ENCODE peak calls at places on chromosomes 4 and X, in nine cellular contexts. J is OCI-LY7; H is BJ; F is CD8-positive, alpha-beta T cell; R is AG09309; E is MM.1S; Q is psoas muscle; B is tibial artery; G is ascending aorta. V is an unnamed sample.

GRCh38 chr4:156779774-156780173 is 191.8 kb downstream of the PDGFC start:
- DNase-seq in R (no peak), G (no peak), Q (no peak), H (peak), F (no peak), B (no peak), E (no peak), J (no peak), V (peak)

GRCh38 chr4:129808242-129808641 is 712.3 kb downstream of the C4orf33 start:
- DNase-seq in E (no peak), Q (no peak), H (no peak), J (no peak), G (no peak), F (no peak), R (no peak), B (no peak), V (no peak)

GRCh38 chrX:38085797-38086196 is 79.4 kb downstream of the SYTL5 start:
- DNase-seq in Q (no peak), E (no peak), R (no peak), B (no peak), F (no peak), J (no peak), H (no peak), G (no peak), V (no peak)

GRCh38 chr4:7664106-7664505 is 229.4 kb upstream of the PSAPL1 start:
- DNase-seq in H (no peak), G (no peak), R (no peak), Q (peak), F (no peak), B (no peak), J (no peak), E (no peak), V (no peak)

GRCh38 chr4:156774422-156774821 is 197.2 kb downstream of the PDGFC start:
- DNase-seq in J (no peak), H (peak), R (peak), G (peak), B (no peak), Q (peak), E (no peak), F (no peak), V (peak)

GRCh38 chr4:67035501-67035900 is 509.8 kb downstream of the CENPC start:
- DNase-seq in G (no peak), B (no peak), H (no peak), J (no peak), E (no peak), F (no peak), Q (no peak), R (no peak), V (peak)

GRCh38 chrX:110415440-110416167 is 57.0 kb downstream of the RTL9 start:
- DNase-seq in G (no peak), B (no peak), R (no peak), F (no peak), Q (no peak), J (no peak), E (no peak), H (no peak), V (no peak)

GRCh38 chr4:41611881-41612871 is 74.2 kb downstream of the LIMCH1 start:
- DNase-seq in J (no peak), F (no peak), B (peak), Q (peak), E (no peak), R (no peak), G (no peak), H (no peak), V (peak)

GRCh38 chrX:41664307-41665299 is 24.2 kb upstream of the GPR34 start:
- DNase-seq in E (peak), Q (no peak), H (no peak), B (no peak), F (no peak), R (no peak), G (no peak), J (no peak), V (peak)

GRCh38 chr4:8710946-8711345 is 118.4 kb downstream of the CPZ start:
- DNase-seq in H (no peak), R (no peak), J (no peak), G (no peak), E (no peak), F (no peak), Q (peak), B (peak), V (no peak)

GRCh38 chr4:41324861-41325260 is 68.1 kb downstream of the UCHL1 start:
- DNase-seq in J (no peak), G (no peak), H (no peak), F (no peak), Q (no peak), B (no peak), E (no peak), R (no peak), V (no peak)

GRCh38 chr4:109572154-109572553 is 12.1 kb downstream of the MCUB start:
- DNase-seq in J (no peak), E (no peak), Q (no peak), G (no peak), B (no peak), F (no peak), H (no peak), R (no peak), V (no peak)

GRCh38 chrX:39905475-39905889 is 192.3 kb downstream of the BCOR start:
- DNase-seq in J (no peak), F (no peak), E (no peak), B (no peak), Q (no peak), H (no peak), G (no peak), R (no peak), V (no peak)

GRCh38 chr4:40621592-40622512 is 7.8 kb downstream of the RBM47 start:
- DNase-seq in E (peak), H (peak), Q (peak), B (peak), G (peak), R (peak), J (peak), F (no peak), V (peak)

GRCh38 chr4:7531640-7531994 is 96.9 kb upstream of the PSAPL1 start:
- DNase-seq in H (no peak), E (no peak), J (no peak), F (no peak), G (no peak), Q (no peak), R (no peak), B (no peak), V (no peak)

GRCh38 chr4:87679449-87680169 is 29.5 kb downstream of the DMP1 start:
- DNase-seq in G (no peak), B (peak), R (peak), Q (peak), F (no peak), J (peak), E (peak), H (peak), V (peak)

GRCh38 chrX:78315745-78316144 is 11.7 kb downstream of the CYSLTR1 start:
- DNase-seq in H (no peak), B (no peak), R (no peak), Q (no peak), E (no peak), F (no peak), G (no peak), J (no peak), V (no peak)

GRCh38 chrX:118373538-118373937 is 27.6 kb downstream of the WDR44 start:
- DNase-seq in B (no peak), H (no peak), R (no peak), E (no peak), Q (no peak), F (no peak), G (no peak), J (no peak), V (peak)

GRCh38 chrX:15151267-15152196 is 118.4 kb downstream of the ASB9 start:
- DNase-seq in J (no peak), H (no peak), Q (no peak), F (no peak), G (no peak), R (no peak), B (no peak), E (no peak), V (peak)

GRCh38 chr4:63348735-63349673 is 1060.2 kb downstream of the TECRL start:
- DNase-seq in F (no peak), Q (no peak), E (no peak), J (no peak), G (no peak), B (no peak), R (no peak), H (no peak), V (no peak)

GRCh38 chrX:78452356-78452755 is 124.9 kb upstream of the CYSLTR1 start:
- DNase-seq in B (no peak), E (no peak), F (no peak), H (no peak), Q (no peak), R (no peak), G (no peak), J (no peak), V (no peak)

GRCh38 chrX:42797646-42798045 is 19.7 kb upstream of the PPP1R2C start:
- DNase-seq in G (no peak), H (no peak), R (no peak), J (no peak), B (no peak), E (no peak), Q (no peak), F (no peak), V (no peak)

GRCh38 chr4:153509724-153510123 is 43.6 kb downstream of the TMEM131L start:
- DNase-seq in R (no peak), J (no peak), H (no peak), F (no peak), B (no peak), Q (no peak), G (no peak), E (no peak), V (no peak)

GRCh38 chr4:82493721-82494425 is 63.5 kb downstream of the ENOPH1 start:
- DNase-seq in R (peak), Q (no peak), F (no peak), G (no peak), J (no peak), B (no peak), H (peak), E (no peak), V (no peak)

GRCh38 chrX:121894756-121895155 is 847.3 kb downstream of the GLUD2 start:
- DNase-seq in Q (no peak), B (no peak), J (no peak), R (no peak), E (no peak), F (no peak), G (no peak), H (no peak), V (no peak)

GRCh38 chrX:154378059-154378798 is 866 bp upstream of the EMD start:
- DNase-seq in G (peak), Q (peak), E (no peak), J (peak), F (peak), R (no peak), B (peak), H (no peak), V (no peak)

GRCh38 chr4:103482471-103482870 is 237.3 kb downstream of the TACR3 start:
- DNase-seq in E (no peak), B (no peak), Q (no peak), G (no peak), H (no peak), F (no peak), J (no peak), R (no peak), V (no peak)

GRCh38 chrX:123324628-123325027 is 140.6 kb downstream of the GRIA3 start:
- DNase-seq in F (no peak), G (no peak), J (no peak), H (no peak), B (no peak), E (no peak), R (no peak), Q (no peak), V (no peak)

GRCh38 chr4:1961038-1961437 is 47.7 kb downstream of the NELFA start:
- DNase-seq in G (no peak), B (no peak), E (no peak), F (no peak), J (no peak), R (no peak), Q (no peak), H (no peak), V (no peak)

GRCh38 chr4:145177511-145177905 is 2.9 kb downstream of the OTUD4 start:
- DNase-seq in J (no peak), F (no peak), R (no peak), B (no peak), E (no peak), Q (no peak), G (no peak), H (no peak), V (peak)
- H3K4me3 ChIP-seq in J (peak), F (peak), R (peak), B (peak), E (peak), Q (peak), G (peak), H (peak), V (peak)

GRCh38 chr4:159451006-159451405 is 348.1 kb downstream of the RAPGEF2 start:
- DNase-seq in R (no peak), J (no peak), Q (no peak), H (no peak), B (no peak), G (no peak), E (no peak), F (no peak), V (no peak)

GRCh38 chr4:159460408-159460807 is 357.5 kb downstream of the RAPGEF2 start:
- DNase-seq in R (no peak), F (no peak), Q (no peak), E (no peak), H (no peak), G (no peak), B (no peak), J (no peak), V (peak)

DNA sequence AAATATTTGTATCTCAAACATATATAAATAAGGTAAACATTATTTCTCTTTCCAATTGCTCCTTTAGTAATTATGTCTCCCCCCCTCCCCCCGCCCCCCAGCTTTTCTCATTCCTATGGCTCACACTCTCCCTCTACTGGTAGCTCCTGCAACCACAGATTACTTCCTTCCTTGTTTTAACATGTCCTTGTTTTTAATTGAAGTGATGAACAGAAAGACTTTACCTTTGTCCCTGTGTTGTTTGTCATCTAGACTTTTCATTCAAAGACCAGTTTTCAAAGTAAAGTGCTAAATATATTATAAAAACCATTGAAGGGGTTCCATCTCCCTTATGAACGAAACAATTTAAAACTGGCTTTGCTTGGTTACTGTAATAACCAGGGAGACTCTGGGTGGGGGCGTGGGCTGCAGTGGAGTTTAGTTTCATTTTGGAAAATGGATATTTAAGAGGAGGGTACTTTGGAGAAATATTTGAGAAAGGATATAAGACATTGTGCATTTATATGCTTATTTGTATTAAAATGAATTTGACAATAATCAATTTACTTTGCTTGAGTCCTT is 352.9 kb downstream of the RAPGEF2 start:
- DNase-seq in B (no peak), G (no peak), H (no peak), J (peak), R (no peak), F (no peak), E (peak), Q (no peak), V (peak)
- TF ChIP-seq CTCF in B (peak), G (peak), H (peak), J (peak), R (peak), F (no peak), E (peak), Q (peak), V (peak)

GRCh38 chr4:176883681-176884418 is 91.1 kb upstream of the VEGFC start:
- DNase-seq in B (no peak), H (peak), E (no peak), J (no peak), Q (no peak), R (peak), F (no peak), G (no peak), V (peak)
- H3K4me3 ChIP-seq in B (no peak), H (no peak), E (no peak), J (no peak), Q (no peak), R (no peak), F (no peak), G (no peak), V (peak)

GRCh38 chr4:73648478-73648877 is 28.2 kb upstream of the RASSF6 start:
- DNase-seq in J (no peak), H (no peak), G (no peak), R (no peak), F (no peak), E (no peak), B (no peak), Q (no peak), V (no peak)

GRCh38 chr4:73650255-73650654 is 30.0 kb upstream of the RASSF6 start:
- DNase-seq in H (no peak), R (no peak), F (no peak), G (no peak), E (no peak), J (no peak), B (no peak), Q (no peak), V (no peak)

DNA sequence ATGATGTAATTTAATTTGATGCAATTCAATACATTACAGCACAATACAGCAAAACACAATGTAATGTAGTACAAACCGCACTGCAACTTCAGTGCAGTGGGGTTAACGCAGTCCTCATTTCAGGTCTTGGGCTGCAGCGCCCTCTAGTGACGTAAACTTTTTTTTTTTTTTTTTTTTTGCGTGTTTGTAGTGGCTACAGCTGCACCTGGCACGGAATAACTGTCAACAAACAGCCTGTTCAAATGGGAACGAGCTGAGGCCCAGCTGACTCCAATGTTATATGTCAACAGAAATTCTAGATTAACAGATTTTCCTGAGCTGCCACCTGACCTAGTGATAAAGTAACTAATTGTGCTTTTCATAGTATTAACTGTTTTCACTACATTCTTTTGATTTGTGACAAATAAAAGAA is 33.5 kb upstream of the RASSF6 start:
- DNase-seq in R (no peak), G (no peak), Q (no peak), J (peak), H (no peak), E (peak), B (peak), F (no peak), V (peak)
- TF ChIP-seq CTCF in R (peak), G (peak), Q (peak), J (peak), H (peak), E (peak), B (peak), F (peak), V (peak)

DNA sequence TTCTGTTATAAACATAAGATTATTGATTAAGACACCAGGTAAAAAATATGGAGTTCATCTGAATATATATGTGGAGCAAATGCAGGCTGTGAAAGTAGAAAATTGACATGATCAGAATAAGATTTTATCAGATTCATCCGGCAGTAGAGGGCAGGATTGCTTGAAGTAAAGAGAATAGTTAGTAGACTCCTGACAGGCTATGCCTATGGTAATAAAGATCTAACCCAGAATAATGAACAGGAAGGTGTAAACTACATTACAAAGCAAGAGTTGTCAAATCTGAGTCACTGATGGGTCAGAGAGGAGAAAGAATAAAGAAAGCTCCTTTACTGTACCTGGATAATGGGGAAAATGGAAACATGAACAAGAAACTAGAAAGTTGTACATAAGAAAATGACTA is 20.8 kb upstream of the TMEM184C start:
- DNase-seq in Q (no peak), J (no peak), G (no peak), H (no peak), R (no peak), E (no peak), F (no peak), B (no peak), V (peak)
- H3K4me3 ChIP-seq in Q (no peak), J (no peak), G (no peak), H (no peak), R (no peak), E (no peak), F (no peak), B (no peak), V (no peak)

DNA sequence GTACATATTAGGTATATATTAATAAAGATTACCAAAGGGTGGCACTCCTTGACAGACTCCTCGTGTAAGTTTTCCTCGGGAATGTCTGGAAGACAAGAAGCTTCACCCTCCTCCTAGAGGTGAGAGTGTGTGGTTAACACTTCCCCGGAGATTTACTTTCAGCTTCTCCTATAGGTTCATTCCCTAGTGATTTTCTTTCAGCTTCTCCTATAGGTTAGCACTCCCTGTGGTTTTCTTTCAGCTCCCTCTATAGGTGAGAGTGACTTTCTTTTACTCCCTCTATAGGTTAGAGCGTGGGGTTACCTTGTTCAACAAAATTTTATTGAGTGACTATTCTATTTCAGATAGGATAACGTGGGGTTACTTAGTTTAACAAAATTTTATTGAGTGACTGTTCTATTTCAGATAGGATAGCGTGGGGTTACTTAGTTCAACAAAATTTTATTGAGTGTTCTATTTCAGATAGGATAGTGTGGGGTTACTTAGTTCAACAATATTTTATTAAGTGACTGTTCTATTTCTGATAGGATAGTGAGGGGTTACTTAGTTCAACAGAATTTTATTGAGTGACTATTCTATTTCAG is 106.0 kb upstream of the PLAC1 start:
- DNase-seq in G (no peak), R (no peak), Q (no peak), F (no peak), E (peak), H (no peak), J (peak), B (no peak), V (peak)
- TF ChIP-seq CTCF in G (no peak), R (peak), Q (no peak), F (no peak), E (peak), H (no peak), J (peak), B (no peak), V (peak)

V was measured in choroid plexus epithelial cell.